ENCODE peak calls at places on chromosomes 5 and 9, in four cellular contexts. N is CD8-positive, alpha-beta memory T cell; A is aorta; Q is lung. O is an unnamed sample.
A peak's percentile ranks its signal among the peaks of the same experiment; 100 is the strongest.

GRCh38 chr9:38287420-38287985 is 105.0 kb upstream of the ALDH1B1 start:
- DNase-seq in N (no peak), Q (no peak), A (no peak), O (no peak)

GRCh38 chr5:76290321-76290757 is 112.7 kb upstream of the IQGAP2 start:
- DNase-seq in A (no peak), Q (no peak), N (no peak), O (no peak)

GRCh38 chr5:149038336-149039075 is 24.4 kb downstream of the SH3TC2 start:
- DNase-seq in Q (no peak), A (no peak), N (no peak), O (no peak)

GRCh38 chr5:111494350-111494999 is 17.9 kb downstream of the STARD4 start:
- DNase-seq in N (no peak), Q (no peak), A (no peak), O (no peak)

GRCh38 chr5:2536632-2537031 is 214.8 kb downstream of the IRX2 start:
- DNase-seq in Q (no peak), A (no peak), N (no peak), O (no peak)

GRCh38 chr5:60489377-60489776 is 210.6 kb downstream of the DEPDC1B start:
- DNase-seq in N (no peak), Q (no peak), A (no peak), O (no peak)

GRCh38 chr9:101508203-101508602 is 25.4 kb upstream of the RNF20 start:
- DNase-seq in N (no peak), Q (no peak), A (no peak), O (no peak)

GRCh38 chr9:131530546-131530929 is 525 bp downstream of the UCK1 start:
- DNase-seq in N (no peak), Q (peak; percentile 35), A (no peak), O (no peak)

GRCh38 chr5:1479581-1480188 is 34.4 kb upstream of the SLC6A3 start:
- DNase-seq in Q (no peak), A (peak; percentile 87), N (peak; percentile 70), O (peak; percentile 30)
- H3K4me1 ChIP-seq in Q (peaks cover 3% of the 10 kb centered on the region), A (no peaks in the 10 kb centered on the region), N (no peaks in the 10 kb centered on the region), O (no peaks in the 10 kb centered on the region)

GRCh38 chr9:71120439-71121247 is 778 bp downstream of the TRPM3 start:
- DNase-seq in N (no peak), A (no peak), Q (no peak), O (no peak)

GRCh38 chr9:71112866-71113265 is 8.6 kb downstream of the TRPM3 start:
- DNase-seq in Q (no peak), A (no peak), N (no peak), O (no peak)

GRCh38 chr9:71119746-71120145 is 1.7 kb downstream of the TRPM3 start:
- DNase-seq in A (no peak), N (no peak), Q (no peak), O (no peak)

DNA sequence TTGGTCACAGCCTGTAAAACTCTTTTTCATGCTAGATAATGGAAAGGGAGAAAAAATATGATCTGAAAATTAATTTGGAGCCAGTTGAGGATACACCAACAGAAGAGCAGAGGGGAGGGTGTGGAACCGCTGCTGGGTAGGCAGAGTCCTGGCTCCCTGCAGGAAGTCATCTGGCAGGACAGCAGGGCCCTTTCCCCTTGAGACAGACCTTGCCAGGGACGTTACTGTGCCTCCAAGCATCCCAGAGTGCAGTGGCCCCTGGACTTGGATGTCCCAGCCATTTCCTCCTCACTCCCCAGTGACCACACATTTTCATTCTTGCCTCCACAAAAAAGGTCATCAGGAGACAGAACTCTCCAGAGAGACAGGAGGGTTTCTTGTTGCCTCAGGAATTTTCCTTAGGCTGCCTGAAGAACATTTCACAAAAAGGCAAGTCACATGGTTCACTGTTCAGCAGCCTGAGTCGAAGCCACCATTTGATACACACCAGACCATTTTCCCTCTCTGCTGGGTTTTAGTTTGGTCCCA is 5.9 kb downstream of the TRPM3 start:
- DNase-seq in A (no peak), Q (no peak), N (no peak), O (no peak)
- H3K4me1 ChIP-seq in A (no peaks in the 10 kb centered on the region), Q (no peaks in the 10 kb centered on the region), N (no peaks in the 10 kb centered on the region), O (no peaks in the 10 kb centered on the region)

GRCh38 chr5:139295692-139296091 is 2.2 kb downstream of the MATR3 start:
- DNase-seq in Q (no peak), N (no peak), A (no peak), O (no peak)
- H3K4me1 ChIP-seq in Q (peaks cover 17% of the 10 kb centered on the region), N (peaks cover 58% of the 10 kb centered on the region), A (no peaks in the 10 kb centered on the region), O (peaks cover 61% of the 10 kb centered on the region)

DNA sequence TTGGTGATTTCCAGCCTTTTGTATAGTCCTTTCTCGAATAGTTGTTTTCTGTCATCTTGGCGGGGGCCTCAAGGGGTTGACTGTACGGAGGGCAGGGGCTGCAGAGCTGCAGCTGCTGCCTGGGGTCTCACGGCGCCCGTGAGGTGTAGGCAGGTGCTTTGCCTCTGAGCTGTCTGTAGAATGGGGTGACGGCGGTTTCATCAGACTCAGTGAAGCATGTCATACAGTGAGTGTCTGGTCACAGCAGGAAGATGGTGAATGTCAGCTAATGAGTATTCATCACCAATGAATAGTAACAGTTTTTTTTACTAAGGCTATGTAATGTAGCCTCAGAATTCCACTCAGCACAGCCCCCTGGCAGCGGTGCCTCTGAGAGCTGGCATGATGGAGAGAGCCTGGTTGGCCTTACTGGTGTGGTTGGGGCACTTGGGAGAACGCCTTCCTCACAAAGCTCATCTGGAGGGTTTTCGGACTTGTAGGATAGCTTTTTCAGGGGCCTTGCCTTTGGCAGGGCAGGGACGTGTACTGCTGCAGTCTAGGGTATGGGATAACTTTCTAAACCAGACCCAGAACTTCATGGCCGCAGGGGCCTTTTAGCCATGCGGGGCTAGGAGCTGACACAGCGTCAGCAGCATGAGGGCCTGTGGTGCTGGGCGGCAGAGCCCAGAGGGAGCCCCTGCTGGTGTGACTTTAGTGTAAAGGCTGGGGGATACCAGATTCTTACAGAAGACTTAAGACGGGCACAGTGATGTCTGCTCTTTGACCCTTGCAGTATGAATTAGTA is 15.0 kb downstream of the TENT4A start:
- DNase-seq in Q (no peak), N (no peak), A (no peak), O (no peak)
- H3K4me1 ChIP-seq in Q (peaks cover 29% of the 10 kb centered on the region), N (peaks cover 53% of the 10 kb centered on the region), A (no peaks in the 10 kb centered on the region), O (peaks cover 92% of the 10 kb centered on the region)

DNA sequence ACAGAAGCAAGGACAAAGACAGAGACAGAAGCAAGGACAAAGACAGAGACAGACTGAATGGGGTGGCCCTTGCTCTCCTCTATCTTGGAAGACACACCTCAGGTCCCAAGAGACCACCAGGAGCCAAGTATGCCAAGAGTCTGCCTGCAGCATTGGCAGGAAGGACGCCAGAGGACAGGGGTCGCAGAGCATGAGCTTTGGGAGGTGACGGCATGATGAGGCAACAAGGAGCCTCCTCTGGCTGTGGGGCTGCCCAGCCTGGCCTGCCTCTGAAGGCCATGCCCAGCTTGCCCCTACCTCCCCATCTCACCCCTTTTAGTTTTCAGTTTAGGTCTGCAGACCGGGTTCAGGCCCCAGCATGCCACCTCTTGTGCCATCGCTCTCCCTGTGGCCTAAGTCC is 17.6 kb downstream of the PDGFRB start:
- DNase-seq in A (no peak), N (no peak), Q (no peak), O (no peak)
- H3K4me1 ChIP-seq in A (peaks cover 5% of the 10 kb centered on the region), N (no peaks in the 10 kb centered on the region), Q (peaks cover 11% of the 10 kb centered on the region), O (peaks cover 33% of the 10 kb centered on the region)

DNA sequence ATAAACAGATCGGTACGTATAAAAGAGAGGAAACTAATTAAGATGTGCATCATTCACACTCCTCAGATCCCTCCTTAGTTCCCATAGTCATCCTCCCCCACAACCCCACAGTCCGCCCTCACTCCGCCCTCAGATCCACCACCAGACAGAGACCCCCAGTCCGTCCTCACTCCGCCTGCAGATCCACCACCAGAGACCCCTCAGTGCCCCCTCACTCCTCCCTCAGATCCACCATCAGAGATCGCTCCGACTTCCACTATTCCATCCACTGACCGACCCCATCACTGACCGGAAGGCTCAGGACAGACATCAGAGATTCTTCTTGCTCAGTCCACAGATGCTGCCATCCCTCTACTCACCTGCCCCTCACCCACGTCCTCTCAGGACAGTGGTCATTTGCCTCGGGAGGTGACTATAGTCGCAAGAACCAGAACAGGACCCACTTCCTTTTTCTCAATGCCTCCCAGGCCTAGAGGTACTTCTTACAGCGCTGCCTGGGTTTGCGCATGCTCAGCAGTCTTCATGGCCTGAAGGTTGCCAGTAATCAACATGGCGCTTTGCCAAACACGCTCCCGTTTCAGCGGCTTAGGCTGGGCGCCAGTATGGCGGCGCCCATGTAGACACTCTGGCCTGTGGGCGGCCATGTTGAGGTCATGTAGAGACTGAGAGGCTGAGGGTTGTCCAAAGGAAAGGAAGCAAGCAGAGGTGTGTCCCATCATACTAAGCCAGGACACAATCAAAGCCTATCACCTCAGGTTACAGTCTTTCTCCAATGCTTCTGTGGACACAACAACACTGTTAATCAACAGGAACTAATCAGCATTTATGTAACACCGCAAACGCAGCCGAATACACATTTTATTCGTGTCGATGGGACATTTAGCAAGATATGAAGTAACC is at the start of gene ZNF484:
- DNase-seq in Q (peak; percentile 98), N (peak; percentile 99), A (peak; percentile 98), O (peak; percentile 98)
- H3K4me1 ChIP-seq in Q (no peaks in the 10 kb centered on the region), N (peaks cover 24% of the 10 kb centered on the region), A (no peaks in the 10 kb centered on the region), O (no peaks in the 10 kb centered on the region)

GRCh38 chr5:116652196-116652729 is 77.6 kb upstream of the SEMA6A start:
- DNase-seq in A (no peak), N (no peak), Q (peak; percentile 32), O (peak; percentile 57)

GRCh38 chr5:116655431-116655830 is 80.8 kb upstream of the SEMA6A start:
- DNase-seq in A (no peak), N (no peak), Q (no peak), O (no peak)

GRCh38 chr5:116651653-116652052 is 77.0 kb upstream of the SEMA6A start:
- DNase-seq in A (no peak), Q (no peak), N (no peak), O (no peak)

GRCh38 chr5:116652903-116653302 is 78.3 kb upstream of the SEMA6A start:
- DNase-seq in N (no peak), Q (no peak), A (no peak), O (no peak)

GRCh38 chr5:116654890-116655289 is 80.3 kb upstream of the SEMA6A start:
- DNase-seq in Q (no peak), A (no peak), N (no peak), O (no peak)
- H3K4me1 ChIP-seq in Q (no peaks in the 10 kb centered on the region), A (no peaks in the 10 kb centered on the region), N (no peaks in the 10 kb centered on the region), O (peaks cover 18% of the 10 kb centered on the region)

GRCh38 chr9:129175825-129176633 is 2.0 kb downstream of the IER5L start:
- DNase-seq in Q (peak; percentile 86), A (peak; percentile 88), N (peak; percentile 82), O (peak; percentile 87)
- H3K4me1 ChIP-seq in Q (peaks cover 5% of the 10 kb centered on the region), A (no peaks in the 10 kb centered on the region), N (no peaks in the 10 kb centered on the region), O (peaks cover 27% of the 10 kb centered on the region)

GRCh38 chr9:92740969-92741368 is 23.7 kb downstream of the BICD2 start:
- DNase-seq in N (no peak), Q (no peak), A (no peak), O (no peak)

GRCh38 chr9:92739346-92740014 is 25.2 kb downstream of the BICD2 start:
- DNase-seq in A (peak; percentile 35), Q (no peak), N (no peak), O (no peak)

GRCh38 chr9:92740015-92740408 is 24.6 kb downstream of the BICD2 start:
- DNase-seq in N (no peak), A (no peak), Q (no peak), O (no peak)

GRCh38 chr9:92738661-92739081 is 26.0 kb downstream of the BICD2 start:
- DNase-seq in N (no peak), Q (no peak), A (peak; percentile 61), O (no peak)

DNA sequence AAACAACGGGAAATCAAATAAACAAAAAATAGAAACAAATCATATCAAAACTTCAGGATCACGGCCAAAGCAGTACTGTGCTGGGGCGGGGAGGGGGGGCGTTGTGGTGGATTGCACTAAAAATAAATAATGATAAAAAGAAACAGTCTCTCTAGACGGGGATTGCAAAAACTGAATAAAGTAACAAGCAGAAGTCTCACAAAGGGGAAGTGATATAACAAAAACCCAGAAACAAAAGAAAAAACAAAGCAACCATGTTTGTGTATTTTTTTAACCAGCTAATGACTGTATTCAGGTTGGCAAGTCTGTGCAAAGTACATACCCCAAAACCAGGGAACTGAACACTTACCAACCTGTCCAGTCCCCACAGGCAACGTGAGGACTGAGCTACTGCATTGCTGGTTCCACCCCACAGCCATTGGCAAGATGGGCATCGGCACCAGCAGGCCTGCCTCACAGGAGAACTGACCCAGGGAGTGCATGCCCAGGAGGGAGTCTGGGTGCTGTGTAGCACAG is 24.1 kb downstream of the BICD2 start:
- DNase-seq in A (peak; percentile 65), N (no peak), Q (no peak), O (no peak)
- H3K4me1 ChIP-seq in A (no peaks in the 10 kb centered on the region), N (peaks cover 46% of the 10 kb centered on the region), Q (peaks cover 41% of the 10 kb centered on the region), O (peaks cover 88% of the 10 kb centered on the region)

O was measured in heart left ventricle.